ENCODE peak calls at places on chromosomes 13 and 19, in eight cellular contexts. N, T, C, D, S, R, M and E are unnamed samples. For H3K36me3 and H3K4me1, the result is how much of the 10 kb centered on the place peaks cover.

GRCh38 chr13:111880185-111880584 is 186.8 kb upstream of the SOX1 start:
- DNase-seq in N (no peak), T (no peak), C (no peak), D (no peak), S (no peak), R (no peak), M (no peak), E (no peak)

GRCh38 chr13:111049791-111050538 is 65.1 kb upstream of the ARHGEF7 start:
- DNase-seq in N (peak), T (peak), C (peak), D (peak), S (no peak), R (no peak), M (no peak), E (peak)

GRCh38 chr13:82740442-82740841 is 1141.8 kb downstream of the SLITRK1 start:
- DNase-seq in N (no peak), T (no peak), C (no peak), D (no peak), S (no peak), R (no peak), M (no peak), E (no peak)

GRCh38 chr13:23570099-23570926 is at the start of gene TNFRSF19:
- DNase-seq in N (no peak), T (peak), C (peak), D (peak), S (no peak), R (no peak), M (no peak), E (no peak)

GRCh38 chr13:107562222-107562621 is 653.1 kb downstream of the LIG4 start:
- DNase-seq in N (no peak), T (no peak), C (no peak), D (no peak), S (no peak), R (no peak), M (no peak), E (no peak)

GRCh38 chr13:47216176-47216822 is 319.4 kb upstream of the HTR2A start:
- DNase-seq in N (no peak), T (no peak), C (no peak), D (no peak), S (no peak), R (no peak), M (no peak), E (no peak)

GRCh38 chr19:45350477-45351058 is 10.0 kb downstream of the KLC3 start:
- DNase-seq in N (no peak), T (no peak), C (no peak), D (no peak), S (no peak), R (no peak), M (no peak), E (no peak)

GRCh38 chr19:14418743-14419037 is 451 bp downstream of the DDX39A start:
- DNase-seq in N (no peak), T (no peak), C (no peak), D (no peak), S (no peak), R (no peak), M (no peak), E (no peak)

GRCh38 chr19:48530044-48530720 is 18.5 kb upstream of the LMTK3 start:
- DNase-seq in N (no peak), T (no peak), C (no peak), D (no peak), S (no peak), R (no peak), M (no peak), E (no peak)

GRCh38 chr13:84844473-84844872 is 954.7 kb downstream of the SLITRK6 start:
- DNase-seq in N (no peak), T (no peak), C (no peak), D (peak), S (no peak), R (no peak), M (peak), E (no peak)

GRCh38 chr19:4916292-4917082 is 7.2 kb downstream of the UHRF1 start:
- DNase-seq in N (no peak), T (no peak), C (no peak), D (no peak), S (no peak), R (peak), M (no peak), E (no peak)

GRCh38 chr19:29579308-29579910 is 26.7 kb upstream of the POP4 start:
- DNase-seq in N (no peak), T (no peak), C (no peak), D (no peak), S (no peak), R (no peak), M (no peak), E (no peak)

GRCh38 chr19:50331187-50332013 is 2.2 kb upstream of the KCNC3 start:
- DNase-seq in N (no peak), T (no peak), C (no peak), D (peak), S (no peak), R (no peak), M (no peak), E (no peak)

GRCh38 chr13:26324294-26324693 is 70.4 kb downstream of the CDK8 start:
- DNase-seq in N (no peak), T (no peak), C (no peak), D (no peak), S (no peak), R (no peak), M (no peak), E (no peak)
- H3K36me3 ChIP-seq in N (under half), T (under half), C (under half), D (under half), S (under half), R (under half), M (under half), E (under half)

GRCh38 chr19:11964858-11965645 is at the start of gene ZNF763:
- DNase-seq in N (peak), T (peak), C (peak), D (peak), S (peak), R (peak), M (peak), E (peak)
- H3K27ac ChIP-seq in N (peak), T (peak), C (peak), D (peak), S (peak), R (peak), M (peak), E (peak)

DNA sequence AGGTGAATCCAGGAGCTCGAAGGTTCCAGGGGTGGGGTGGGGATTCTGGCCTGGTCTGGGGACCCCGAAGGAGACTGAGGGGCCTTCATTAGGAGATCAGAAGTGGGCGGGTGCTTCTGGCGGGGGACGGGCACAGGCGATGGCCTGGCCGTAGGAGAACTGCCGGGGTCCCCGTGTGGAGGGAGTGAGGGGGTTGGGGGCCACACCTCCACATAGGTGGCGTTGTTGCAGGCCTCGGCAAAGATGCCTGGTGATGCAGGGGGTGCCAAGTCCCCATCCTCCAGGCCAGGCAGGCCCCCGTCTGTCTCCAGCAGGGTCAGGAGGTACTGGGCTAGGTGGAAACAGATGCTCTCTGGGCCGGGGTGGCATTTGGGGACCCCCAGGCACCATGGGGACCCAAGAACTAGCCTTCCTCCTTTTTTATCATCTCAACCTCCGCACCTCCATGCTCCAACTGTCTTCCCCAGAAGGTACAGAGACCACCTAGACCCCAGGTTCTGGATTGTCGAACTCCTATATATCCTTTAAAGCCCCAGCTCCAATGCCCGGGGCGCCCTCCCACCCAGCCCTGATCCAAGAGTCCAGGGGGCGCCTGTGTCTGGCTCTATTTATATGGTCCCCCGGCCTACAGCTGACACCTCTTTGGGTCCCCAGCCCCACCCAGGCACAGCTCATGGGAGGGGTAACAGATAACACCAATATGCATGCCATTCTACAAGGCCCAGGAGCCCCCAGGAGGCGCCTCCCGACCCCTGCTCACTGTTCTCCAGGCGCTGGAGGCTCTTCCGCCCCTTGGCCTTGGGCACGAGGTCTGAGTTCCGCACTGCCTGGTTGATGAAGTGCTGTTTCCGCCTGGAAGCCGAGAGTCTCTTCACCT is 8.2 kb downstream of the RNU6-9 start:
- DNase-seq in N (no peak), T (no peak), C (no peak), D (no peak), S (no peak), R (no peak), M (no peak), E (no peak)
- H3K4me1 ChIP-seq in N (under half), T (under half), C (under half), D (under half), S (under half), R (under half), M (under half), E (under half)

GRCh38 chr19:18999016-18999758 is 34.1 kb downstream of the SUGP2 start:
- DNase-seq in N (no peak), T (no peak), C (no peak), D (no peak), S (no peak), R (no peak), M (no peak), E (no peak)
- H3K36me3 ChIP-seq in N (under half), T (half or more), C (half or more), D (under half), S (under half), R (under half), M (half or more), E (under half)

GRCh38 chr19:17544418-17544817 is 11.0 kb upstream of the COLGALT1 start:
- DNase-seq in N (no peak), T (no peak), C (no peak), D (no peak), S (no peak), R (no peak), M (no peak), E (no peak)
- H3K27ac ChIP-seq in N (no peak), T (no peak), C (no peak), D (no peak), S (no peak), R (no peak), M (no peak), E (no peak)

GRCh38 chr19:24029941-24030636 is 56.9 kb upstream of the ZNF254 start:
- DNase-seq in N (no peak), T (no peak), C (no peak), D (no peak), S (no peak), R (no peak), M (peak), E (no peak)

GRCh38 chr19:24033308-24033961 is 53.6 kb upstream of the ZNF254 start:
- DNase-seq in N (peak), T (peak), C (peak), D (peak), S (peak), R (peak), M (peak), E (peak)

GRCh38 chr19:24033962-24034342 is 53.0 kb upstream of the ZNF254 start:
- DNase-seq in N (peak), T (no peak), C (peak), D (peak), S (peak), R (peak), M (peak), E (peak)

DNA sequence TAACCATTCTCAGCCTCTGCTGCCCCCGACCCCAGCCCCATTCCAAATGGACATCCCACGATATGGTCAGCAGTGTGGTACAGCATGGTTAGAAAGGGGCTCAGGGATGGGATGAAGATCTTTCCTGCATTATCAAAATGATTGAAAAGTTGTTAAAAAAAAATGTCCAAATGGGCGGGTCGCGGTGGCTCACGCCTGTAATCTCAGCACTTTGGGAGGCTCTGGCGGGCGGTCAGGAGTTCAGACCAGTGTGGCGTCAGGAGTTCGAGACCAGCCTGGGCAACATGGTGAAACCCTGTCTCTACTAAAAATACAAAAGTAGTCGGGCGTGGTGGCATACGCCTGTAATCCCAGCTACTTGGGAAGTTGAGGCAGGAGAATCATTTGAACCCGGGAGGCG is 54.3 kb upstream of the ZNF254 start:
- DNase-seq in N (peak), T (no peak), C (no peak), D (no peak), S (no peak), R (no peak), M (no peak), E (no peak)
- H3K4me1 ChIP-seq in N (under half), T (under half), C (under half), D (under half), S (under half), R (under half), M (under half), E (under half)

GRCh38 chr19:47356900-47357299 is 7.8 kb downstream of the DHX34 start:
- DNase-seq in N (peak), T (no peak), C (no peak), D (no peak), S (no peak), R (no peak), M (no peak), E (no peak)

GRCh38 chr19:47357788-47358680 is 8.9 kb downstream of the DHX34 start:
- DNase-seq in N (no peak), T (no peak), C (no peak), D (peak), S (no peak), R (no peak), M (peak), E (no peak)

GRCh38 chr19:47363758-47364529 is 14.8 kb downstream of the DHX34 start:
- DNase-seq in N (no peak), T (no peak), C (no peak), D (peak), S (no peak), R (no peak), M (no peak), E (no peak)

DNA sequence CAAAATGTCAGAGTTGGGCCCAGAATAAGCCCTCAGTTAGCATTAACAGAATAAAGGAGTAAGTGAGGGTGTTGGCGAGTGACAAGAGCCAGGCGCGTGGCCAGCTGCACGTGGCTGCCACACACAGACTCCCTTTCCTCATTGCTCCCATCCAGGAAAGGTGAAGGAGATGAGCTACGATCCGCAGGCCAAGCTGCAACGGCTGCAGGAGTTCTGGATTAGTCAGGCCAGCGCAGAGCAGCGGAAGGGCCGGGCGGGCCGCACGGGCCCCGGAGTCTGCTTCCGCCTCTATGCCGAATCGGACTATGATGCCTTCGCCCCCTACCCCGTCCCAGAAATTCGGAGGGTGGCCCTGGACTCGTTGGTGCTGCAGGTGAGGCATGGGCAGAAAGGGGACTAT is 13.2 kb downstream of the DHX34 start:
- DNase-seq in N (no peak), T (no peak), C (no peak), D (no peak), S (no peak), R (no peak), M (no peak), E (no peak)
- H3K36me3 ChIP-seq in N (half or more), T (half or more), C (half or more), D (under half), S (half or more), R (under half), M (half or more), E (under half)

GRCh38 chr19:11090264-11091032 is 1.2 kb downstream of the LDLR start:
- DNase-seq in N (peak), T (peak), C (peak), D (peak), S (peak), R (peak), M (peak), E (peak)
- H3K27ac ChIP-seq in N (peak), T (peak), C (peak), D (peak), S (peak), R (peak), M (peak), E (peak)

GRCh38 chr19:46520616-46521015 is 24.9 kb upstream of the PNMA8B start:
- DNase-seq in N (no peak), T (no peak), C (no peak), D (peak), S (no peak), R (no peak), M (no peak), E (no peak)
- H3K4me1 ChIP-seq in N (under half), T (under half), C (under half), D (under half), S (under half), R (under half), M (under half), E (under half)